ENCODE peak calls at places on chromosomes 12 and 14, in five cellular contexts. K is nucleus accumbens; L is NCI-H345; D is activated naive CD8-positive, alpha-beta T cell treated with anti-CD3 and anti-CD28 coated beads, Interleukin-2, amount 50 U/mL, for 16 hours; M is iris pigment epithelial cell. I is an unnamed sample.

GRCh38 chr12:22662356-22662755 is 37.4 kb downstream of the ETNK1 start:
- DNase-seq in K (no peak), D (no peak), M (no peak), L (no peak), I (no peak)

GRCh38 chr14:103819503-103820307 is 27.7 kb downstream of the PPP1R13B start:
- DNase-seq in M (peak), L (peak), D (no peak), K (no peak), I (peak)

GRCh38 chr12:88544991-88545684 is 35.1 kb downstream of the KITLG start:
- DNase-seq in M (no peak), L (no peak), K (no peak), D (no peak), I (peak)

GRCh38 chr12:51822956-51823355 is 25.6 kb downstream of the FIGNL2 start:
- DNase-seq in D (no peak), M (no peak), L (peak), K (no peak), I (no peak)

GRCh38 chr12:115944392-115944742 is 333.1 kb downstream of the MED13L start:
- DNase-seq in D (no peak), K (no peak), L (no peak), M (no peak), I (no peak)

GRCh38 chr12:123696209-123696608 is 15.9 kb upstream of the ATP6V0A2 start:
- DNase-seq in D (no peak), K (no peak), L (no peak), M (no peak), I (no peak)

GRCh38 chr12:58639323-58639934 is 280.9 kb downstream of the LRIG3 start:
- DNase-seq in D (no peak), L (peak), M (peak), K (no peak), I (peak)

GRCh38 chr14:79730911-79731310 is 480.4 kb downstream of the DIO2 start:
- DNase-seq in K (no peak), D (no peak), L (no peak), M (peak), I (no peak)

GRCh38 chr12:115227137-115227615 is 543.2 kb upstream of the TBX3 start:
- DNase-seq in D (no peak), M (peak), L (no peak), K (peak), I (peak)

GRCh38 chr14:64671591-64671990 is 32.6 kb upstream of the PLEKHG3 start:
- DNase-seq in L (peak), K (peak), D (no peak), M (peak), I (peak)

GRCh38 chr14:37490607-37491006 is 104.4 kb downstream of the FOXA1 start:
- DNase-seq in K (no peak), L (no peak), D (no peak), M (no peak), I (no peak)

GRCh38 chr14:65414961-65415589 is 2.5 kb downstream of the FUT8 start:
- DNase-seq in D (no peak), M (peak), K (no peak), L (peak), I (peak)

GRCh38 chr14:103680491-103681231 is 34.6 kb downstream of the XRCC3 start:
- DNase-seq in M (no peak), K (no peak), D (no peak), L (no peak), I (no peak)

GRCh38 chr12:104456417-104456949 is at the start of gene CHST11:
- DNase-seq in D (peak), L (peak), M (peak), K (peak), I (peak)

I was measured in fibroblast of mammary gland.